ENCODE peak calls at places on chromosomes 13 and 19, in ten cellular contexts. One of them, this sample, is unnamed.

GRCh38 chr19:52689804-52690394 is 44.9 kb downstream of the ZNF611 start:
- DNase-seq in retinal pigment epithelial cell: no peak
- DNase-seq in mesenteric fat pad: peak
- DNase-seq in GM23248: peak
- DNase-seq in ACHN: no peak
- DNase-seq in neural crest cell: peak
- DNase-seq in adrenal gland: peak
- DNase-seq in Panc1: no peak
- DNase-seq in Calu3: peak
- DNase-seq in hepatocyte: peak
- DNase-seq in this sample: peak

GRCh38 chr13:74306496-74306895 is 172.3 kb upstream of the KLF12 start:
- DNase-seq in adrenal gland: no peak
- DNase-seq in retinal pigment epithelial cell: no peak
- DNase-seq in Panc1: no peak
- DNase-seq in ACHN: no peak
- DNase-seq in mesenteric fat pad: no peak
- DNase-seq in hepatocyte: no peak
- DNase-seq in neural crest cell: no peak
- DNase-seq in GM23248: peak
- DNase-seq in Calu3: no peak
- DNase-seq in this sample: no peak

GRCh38 chr13:44870456-44870929 is 118.8 kb downstream of the NUFIP1 start:
- DNase-seq in ACHN: no peak
- DNase-seq in retinal pigment epithelial cell: no peak
- DNase-seq in hepatocyte: no peak
- DNase-seq in neural crest cell: no peak
- DNase-seq in Panc1: no peak
- DNase-seq in GM23248: no peak
- DNase-seq in adrenal gland: no peak
- DNase-seq in Calu3: no peak
- DNase-seq in mesenteric fat pad: no peak
- DNase-seq in this sample: no peak

GRCh38 chr19:7657047-7657779 is 11.6 kb upstream of the RETN start:
- DNase-seq in Calu3: no peak
- DNase-seq in GM23248: peak
- DNase-seq in adrenal gland: no peak
- DNase-seq in ACHN: no peak
- DNase-seq in hepatocyte: no peak
- DNase-seq in mesenteric fat pad: no peak
- DNase-seq in retinal pigment epithelial cell: no peak
- DNase-seq in Panc1: no peak
- DNase-seq in neural crest cell: no peak
- DNase-seq in this sample: no peak

GRCh38 chr13:93079294-93079693 is 147.3 kb upstream of the GPC6 start:
- DNase-seq in GM23248: peak
- DNase-seq in hepatocyte: no peak
- DNase-seq in Calu3: no peak
- DNase-seq in retinal pigment epithelial cell: peak
- DNase-seq in adrenal gland: no peak
- DNase-seq in Panc1: no peak
- DNase-seq in ACHN: no peak
- DNase-seq in mesenteric fat pad: no peak
- DNase-seq in neural crest cell: no peak
- DNase-seq in this sample: no peak

GRCh38 chr19:7888145-7888825 is at the start of gene LRRC8E:
- DNase-seq in GM23248: peak
- DNase-seq in mesenteric fat pad: no peak
- DNase-seq in adrenal gland: peak
- DNase-seq in retinal pigment epithelial cell: no peak
- DNase-seq in hepatocyte: peak
- DNase-seq in ACHN: peak
- DNase-seq in Calu3: peak
- DNase-seq in Panc1: no peak
- DNase-seq in neural crest cell: peak
- DNase-seq in this sample: no peak

GRCh38 chr19:21463449-21464105 is 41.8 kb upstream of the ZNF429 start:
- DNase-seq in GM23248: no peak
- DNase-seq in adrenal gland: peak
- DNase-seq in Panc1: peak
- DNase-seq in ACHN: no peak
- DNase-seq in hepatocyte: peak
- DNase-seq in retinal pigment epithelial cell: peak
- DNase-seq in Calu3: no peak
- DNase-seq in mesenteric fat pad: no peak
- DNase-seq in neural crest cell: peak
- DNase-seq in this sample: peak

GRCh38 chr13:99703908-99704307 is 202.6 kb downstream of the TM9SF2 start:
- DNase-seq in mesenteric fat pad: no peak
- DNase-seq in Panc1: no peak
- DNase-seq in ACHN: no peak
- DNase-seq in GM23248: no peak
- DNase-seq in neural crest cell: no peak
- DNase-seq in hepatocyte: no peak
- DNase-seq in adrenal gland: no peak
- DNase-seq in retinal pigment epithelial cell: no peak
- DNase-seq in Calu3: no peak
- DNase-seq in this sample: no peak

GRCh38 chr13:65268009-65268408 is 1962.1 kb downstream of the PCDH9 start:
- DNase-seq in mesenteric fat pad: no peak
- DNase-seq in ACHN: no peak
- DNase-seq in GM23248: no peak
- DNase-seq in retinal pigment epithelial cell: no peak
- DNase-seq in hepatocyte: no peak
- DNase-seq in adrenal gland: no peak
- DNase-seq in Calu3: no peak
- DNase-seq in Panc1: no peak
- DNase-seq in neural crest cell: no peak
- DNase-seq in this sample: no peak

GRCh38 chr13:30113983-30114491 is 193.3 kb downstream of the KATNAL1 start:
- DNase-seq in Panc1: no peak
- DNase-seq in adrenal gland: no peak
- DNase-seq in neural crest cell: no peak
- DNase-seq in ACHN: peak
- DNase-seq in mesenteric fat pad: no peak
- DNase-seq in GM23248: peak
- DNase-seq in retinal pigment epithelial cell: no peak
- DNase-seq in hepatocyte: peak
- DNase-seq in Calu3: peak
- DNase-seq in this sample: no peak

GRCh38 chr13:102697264-102697663 is 2.4 kb upstream of the METTL21C start:
- DNase-seq in GM23248: no peak
- DNase-seq in mesenteric fat pad: no peak
- DNase-seq in retinal pigment epithelial cell: no peak
- DNase-seq in hepatocyte: no peak
- DNase-seq in Calu3: no peak
- DNase-seq in Panc1: no peak
- DNase-seq in ACHN: no peak
- DNase-seq in neural crest cell: no peak
- DNase-seq in adrenal gland: no peak
- DNase-seq in this sample: no peak

GRCh38 chr13:65378943-65379519 is 1851.1 kb downstream of the PCDH9 start:
- DNase-seq in neural crest cell: no peak
- DNase-seq in Calu3: no peak
- DNase-seq in adrenal gland: no peak
- DNase-seq in Panc1: no peak
- DNase-seq in GM23248: no peak
- DNase-seq in ACHN: peak
- DNase-seq in retinal pigment epithelial cell: peak
- DNase-seq in hepatocyte: no peak
- DNase-seq in mesenteric fat pad: no peak
- DNase-seq in this sample: no peak